ENCODE peak calls at places on chromosomes 5 and 9, in five cellular contexts. E is ovary; J is CD8-positive, alpha-beta memory T cell; L is psoas muscle; Z is NT2/D1. V is an unnamed sample.

GRCh38 chr9:38208206-38208901 is 139.3 kb upstream of the SHB start:
- DNase-seq in E (no peak), J (no peak), L (no peak), Z (no peak), V (peak; percentile 25)

GRCh38 chr9:136050706-136051567 is 44.2 kb downstream of the NACC2 start:
- DNase-seq in E (no peak), J (no peak), L (no peak), Z (no peak), V (no peak)

GRCh38 chr9:34976441-34976840 is 13.1 kb upstream of the DNAJB5 start:
- DNase-seq in E (no peak), J (no peak), L (no peak), Z (no peak), V (no peak)

GRCh38 chr5:178432421-178433272 is 157.5 kb downstream of the COL23A1 start:
- DNase-seq in E (no peak), J (no peak), L (no peak), Z (no peak), V (peak; percentile 16)

GRCh38 chr9:126126807-126127206 is 199.8 kb upstream of the MVB12B start:
- DNase-seq in E (peak; percentile 4), J (no peak), L (no peak), Z (no peak), V (peak; percentile 3)

GRCh38 chr5:9156282-9156681 is 389.6 kb downstream of the SEMA5A start:
- DNase-seq in E (no peak), J (no peak), L (peak; percentile 27), Z (peak; percentile 9), V (no peak)

GRCh38 chr5:60960591-60960990 is 15.6 kb downstream of the NDUFAF2 start:
- DNase-seq in E (no peak), J (no peak), L (no peak), Z (no peak), V (no peak)

GRCh38 chr9:494764-495163 is 280.1 kb downstream of the DOCK8 start:
- DNase-seq in E (no peak), J (no peak), L (no peak), Z (no peak), V (no peak)

GRCh38 chr5:138601444-138601843 is 26.2 kb upstream of the HSPA9 start:
- DNase-seq in E (peak; percentile 18), J (no peak), L (no peak), Z (no peak), V (no peak)

GRCh38 chr5:35016179-35017056 is 31.3 kb downstream of the AGXT2 start:
- DNase-seq in E (no peak), J (no peak), L (no peak), Z (no peak), V (no peak)

GRCh38 chr9:100111235-100111634 is 12.2 kb downstream of the INVS start:
- DNase-seq in E (peak; percentile 80), J (no peak), L (peak; percentile 93), Z (no peak), V (peak; percentile 93)

GRCh38 chr9:87180361-87180760 is 233.1 kb upstream of the GAS1 start:
- DNase-seq in E (no peak), J (no peak), L (no peak), Z (no peak), V (no peak)

GRCh38 chr5:58455066-58455465 is 4.8 kb downstream of the PLK2 start:
- DNase-seq in E (no peak), J (no peak), L (no peak), Z (no peak), V (no peak)

GRCh38 chr5:143116817-143117216 is 286.7 kb downstream of the NR3C1 start:
- DNase-seq in E (no peak), J (no peak), L (no peak), Z (no peak), V (no peak)

GRCh38 chr5:178271726-178272479 is 39.3 kb upstream of the PHYKPL start:
- DNase-seq in E (no peak), J (no peak), L (no peak), Z (no peak), V (no peak)

GRCh38 chr5:171355302-171355724 is 32.3 kb upstream of the NPM1 start:
- DNase-seq in E (no peak), J (peak; percentile 55), L (no peak), Z (no peak), V (no peak)

GRCh38 chr5:95081500-95082355 is 203.2 kb downstream of the MCTP1 start:
- DNase-seq in E (no peak), J (no peak), L (no peak), Z (peak; percentile 25), V (peak; percentile 21)

GRCh38 chr5:25641140-25641539 is 996.4 kb upstream of the CDH10 start:
- DNase-seq in E (no peak), J (no peak), L (no peak), Z (no peak), V (no peak)

GRCh38 chr9:137694236-137694959 is 75.6 kb downstream of the EHMT1 start:
- DNase-seq in E (no peak), J (no peak), L (no peak), Z (no peak), V (no peak)

GRCh38 chr5:40441733-40442132 is 238.0 kb upstream of the PTGER4 start:
- DNase-seq in E (no peak), J (peak; percentile 61), L (no peak), Z (no peak), V (no peak)

GRCh38 chr5:175652741-175653663 is 4.9 kb upstream of the HRH2 start:
- DNase-seq in E (no peak), J (peak; percentile 71), L (no peak), Z (no peak), V (no peak)

GRCh38 chr9:127809562-127810377 is 7.1 kb downstream of the FPGS start:
- DNase-seq in E (no peak), J (no peak), L (no peak), Z (no peak), V (no peak)

GRCh38 chr9:18256574-18256973 is 217.4 kb upstream of the ADAMTSL1 start:
- DNase-seq in E (no peak), J (no peak), L (no peak), Z (no peak), V (no peak)

GRCh38 chr9:98501776-98502175 is 207.0 kb downstream of the GABBR2 start:
- DNase-seq in E (no peak), J (no peak), L (no peak), Z (no peak), V (no peak)

GRCh38 chr5:142915038-142915437 is 144.9 kb downstream of the ARHGAP26 start:
- DNase-seq in E (no peak), J (no peak), L (no peak), Z (no peak), V (no peak)

GRCh38 chr5:166499452-166500240 is 1791.8 kb upstream of the WWC1 start:
- DNase-seq in E (no peak), J (no peak), L (no peak), Z (no peak), V (no peak)

GRCh38 chr9:114078021-114078780 is at the start of gene AMBP:
- DNase-seq in E (no peak), J (no peak), L (no peak), Z (no peak), V (no peak)

GRCh38 chr5:68070641-68071191 is 144.8 kb upstream of the PIK3R1 start:
- DNase-seq in E (no peak), J (no peak), L (no peak), Z (no peak), V (no peak)

GRCh38 chr9:6045364-6045763 is 29.9 kb upstream of the RANBP6 start:
- DNase-seq in E (no peak), J (no peak), L (no peak), Z (no peak), V (no peak)

GRCh38 chr5:133735346-133735745 is 123.0 kb upstream of the FSTL4 start:
- DNase-seq in E (no peak), J (no peak), L (no peak), Z (no peak), V (peak; percentile 53)

GRCh38 chr9:37449877-37450632 is 15.2 kb downstream of the ZBTB5 start:
- DNase-seq in E (no peak), J (no peak), L (no peak), Z (no peak), V (no peak)

DNA sequence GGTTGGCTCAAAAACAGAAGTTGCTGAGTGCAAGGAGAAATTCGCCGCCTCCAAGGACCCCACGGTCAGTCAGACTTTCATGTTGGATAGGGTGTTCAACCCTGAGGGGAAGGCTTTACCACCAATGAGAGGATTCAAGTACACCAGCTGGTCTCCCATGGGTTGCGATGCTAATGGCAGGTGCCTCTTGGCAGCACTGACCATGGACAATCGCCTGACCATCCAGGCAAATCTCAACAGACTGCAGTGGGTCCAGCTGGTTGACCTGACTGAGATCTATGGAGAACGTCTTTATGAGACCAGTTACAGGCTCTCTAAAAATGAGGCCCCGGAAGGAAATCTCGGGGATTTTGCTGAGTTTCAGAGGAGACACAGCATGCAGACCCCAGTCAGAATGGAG is 7.7 kb downstream of the GTF3C4 start:
- DNase-seq in E (no peak), J (no peak), L (no peak), Z (no peak), V (no peak)
- H3K36me3 ChIP-seq in E (no peaks in the 10 kb centered on the region), J (peaks cover 6% of the 10 kb centered on the region), L (peaks cover 3% of the 10 kb centered on the region), Z (peaks cover 59% of the 10 kb centered on the region), V (no peaks in the 10 kb centered on the region)

GRCh38 chr5:38554860-38555259 is 1.6 kb downstream of the LIFR start:
- DNase-seq in E (no peak), J (no peak), L (no peak), Z (no peak), V (no peak)
- H3K4me3 ChIP-seq in E (peak overlapping the region; percentile 93), J (no peak overlapping the region), L (peak overlapping the region; percentile 93), Z (no peak overlapping the region), V (peak overlapping the region; percentile 97)

GRCh38 chr5:41921874-41922273 is 3.2 kb upstream of the FBXO4 start:
- DNase-seq in E (no peak), J (no peak), L (no peak), Z (no peak), V (no peak)

GRCh38 chr5:41924872-41925554 is at the start of gene FBXO4:
- DNase-seq in E (peak; percentile 77), J (peak; percentile 93), L (peak; percentile 89), Z (no peak), V (peak; percentile 84)

GRCh38 chr5:41924526-41924871 is 582 bp upstream of the FBXO4 start:
- DNase-seq in E (no peak), J (no peak), L (no peak), Z (no peak), V (no peak)

GRCh38 chr5:41918105-41918504 is 7.0 kb upstream of the FBXO4 start:
- DNase-seq in E (no peak), J (no peak), L (no peak), Z (no peak), V (no peak)

GRCh38 chr5:41921166-41921565 is 3.9 kb upstream of the FBXO4 start:
- DNase-seq in E (no peak), J (no peak), L (no peak), Z (no peak), V (no peak)
- H3K4me1 ChIP-seq in E (no peaks in the 10 kb centered on the region), J (peaks cover 12% of the 10 kb centered on the region), L (peaks cover 16% of the 10 kb centered on the region), Z (peaks cover 2% of the 10 kb centered on the region), V (no peaks in the 10 kb centered on the region)

GRCh38 chr5:65825388-65826328 is 100.7 kb upstream of the ERBIN start:
- DNase-seq in E (no peak), J (no peak), L (no peak), Z (no peak), V (no peak)

GRCh38 chr5:65823820-65824445 is 101.9 kb downstream of the NLN start:
- DNase-seq in E (no peak), J (no peak), L (no peak), Z (no peak), V (no peak)

GRCh38 chr5:65821966-65822365 is 100.0 kb downstream of the NLN start:
- DNase-seq in E (no peak), J (no peak), L (no peak), Z (no peak), V (no peak)

GRCh38 chr5:65822696-65823095 is 100.7 kb downstream of the NLN start:
- DNase-seq in E (no peak), J (no peak), L (no peak), Z (no peak), V (no peak)

GRCh38 chr5:65823174-65823573 is 101.2 kb downstream of the NLN start:
- DNase-seq in E (no peak), J (no peak), L (no peak), Z (no peak), V (no peak)
- H3K36me3 ChIP-seq in E (no peaks in the 10 kb centered on the region), J (no peaks in the 10 kb centered on the region), L (no peaks in the 10 kb centered on the region), Z (peaks cover 19% of the 10 kb centered on the region), V (no peaks in the 10 kb centered on the region)